ENCODE peak calls at places on chromosomes 12 and 14, in five cellular contexts. A is AG04450, R is heart left ventricle, E is neural progenitor cell, F is lung. Q is an unnamed sample.

GRCh38 chr14:90839024-90839888 is 23.0 kb upstream of the TTC7B start:
- DNase-seq in A (no peak), E (no peak), R (peak; percentile 76), F (no peak), Q (no peak)

GRCh38 chr12:121494093-121494787 is 86.6 kb downstream of the KDM2B start:
- DNase-seq in R (peak; percentile 27), E (peak; percentile 66), F (peak; percentile 38), A (peak; percentile 8), Q (peak; percentile 37)

GRCh38 chr14:55077691-55078151 is 26.3 kb downstream of the MAPK1IP1L start:
- DNase-seq in R (no peak), F (peak; percentile 80), E (peak; percentile 48), A (no peak), Q (no peak)

GRCh38 chr12:53733051-53733812 is 6.0 kb upstream of the CALCOCO1 start:
- DNase-seq in F (no peak), E (no peak), R (no peak), A (no peak), Q (no peak)

GRCh38 chr12:131460516-131460915 is 250.4 kb upstream of the SFSWAP start:
- DNase-seq in A (no peak), E (no peak), F (no peak), R (no peak), Q (no peak)

GRCh38 chr14:100810861-100811461 is 15.0 kb upstream of the MEG3 start:
- DNase-seq in F (no peak), A (no peak), R (no peak), E (no peak), Q (no peak)

GRCh38 chr12:11746940-11747716 is 97.7 kb downstream of the ETV6 start:
- DNase-seq in A (no peak), E (no peak), R (no peak), F (no peak), Q (no peak)

GRCh38 chr12:43776498-43776897 is 17.7 kb downstream of the IRAK4 start:
- DNase-seq in E (peak; percentile 36), R (no peak), F (no peak), A (no peak), Q (no peak)

GRCh38 chr12:125983784-125984510 is 918.7 kb downstream of the AACS start:
- DNase-seq in F (no peak), A (no peak), E (peak; percentile 94), R (no peak), Q (no peak)

GRCh38 chr14:102183922-102184677 is 44.4 kb downstream of the WDR20 start:
- DNase-seq in E (peak; percentile 19), R (no peak), A (no peak), F (no peak), Q (no peak)

GRCh38 chr14:20627337-20628032 is 14.0 kb downstream of the OR6S1 start:
- DNase-seq in A (no peak), F (no peak), E (no peak), R (no peak), Q (no peak)

GRCh38 chr12:34333337-34333736 is 311.0 kb downstream of the ALG10 start:
- DNase-seq in R (no peak), A (no peak), E (no peak), F (no peak), Q (no peak)

GRCh38 chr12:91651728-91652127 is 469.1 kb upstream of the DCN start:
- DNase-seq in R (no peak), A (no peak), E (no peak), F (no peak), Q (no peak)

GRCh38 chr14:54425537-54426274 is 15.5 kb downstream of the CNIH1 start:
- DNase-seq in F (no peak), R (no peak), A (no peak), E (no peak), Q (no peak)

GRCh38 chr14:29442720-29443119 is 484.9 kb downstream of the PRKD1 start:
- DNase-seq in E (no peak), A (no peak), R (no peak), F (no peak), Q (no peak)
- H3K9me3 ChIP-seq in E (no peaks in the 10 kb centered on the region), A (no peaks in the 10 kb centered on the region), R (no peaks in the 10 kb centered on the region), F (no peaks in the 10 kb centered on the region), Q (no peaks in the 10 kb centered on the region)

GRCh38 chr12:89417246-89417977 is 65.1 kb upstream of the DUSP6 start:
- DNase-seq in E (no peak), R (no peak), A (no peak), F (no peak), Q (no peak)
- H3K4me3 ChIP-seq in E (no peak overlapping the region), R (no peak overlapping the region), A (no peak overlapping the region), F (no peak overlapping the region), Q (no peak overlapping the region)

DNA sequence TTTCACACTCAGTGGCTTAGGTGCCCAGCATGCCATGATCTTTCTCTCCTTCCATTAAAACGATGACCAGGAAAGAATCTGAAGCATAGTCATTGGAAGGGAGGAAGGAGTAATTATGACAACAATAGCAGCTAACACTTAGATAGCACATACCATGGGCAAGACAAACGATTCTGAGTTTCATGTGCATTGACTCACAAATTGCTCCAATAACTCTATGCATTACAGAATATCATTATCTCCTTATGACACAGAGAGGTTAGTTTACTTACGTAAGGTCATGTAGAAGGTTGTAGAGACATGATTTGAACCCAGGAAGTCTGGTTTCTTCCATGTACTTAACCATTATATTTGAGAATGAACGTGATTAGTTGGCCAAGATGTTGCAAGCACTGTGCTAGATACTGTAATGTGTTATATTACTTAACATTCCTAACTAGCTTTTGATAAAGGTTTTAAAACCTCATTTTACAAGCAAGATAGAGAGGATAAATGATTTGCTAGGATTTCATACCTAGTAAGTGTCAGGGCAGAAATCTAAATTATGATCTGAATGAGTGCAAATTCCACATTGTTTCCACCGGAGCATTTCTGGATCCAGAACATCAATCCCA is 162.4 kb downstream of the CAND1 start:
- DNase-seq in R (no peak), F (no peak), E (no peak), A (no peak), Q (no peak)
- H3K27ac ChIP-seq in R (peak overlapping the region; percentile 58), F (peak overlapping the region; percentile 49), E (no peak overlapping the region), A (no peak overlapping the region), Q (no peak overlapping the region)

GRCh38 chr14:60648169-60648933 is 926 bp downstream of the SIX1 start:
- DNase-seq in E (peak; percentile 55), F (no peak), A (no peak), R (no peak), Q (no peak)
- H3K9me3 ChIP-seq in E (no peaks in the 10 kb centered on the region), F (peaks cover 6% of the 10 kb centered on the region), A (no peaks in the 10 kb centered on the region), R (no peaks in the 10 kb centered on the region), Q (no peaks in the 10 kb centered on the region)

DNA sequence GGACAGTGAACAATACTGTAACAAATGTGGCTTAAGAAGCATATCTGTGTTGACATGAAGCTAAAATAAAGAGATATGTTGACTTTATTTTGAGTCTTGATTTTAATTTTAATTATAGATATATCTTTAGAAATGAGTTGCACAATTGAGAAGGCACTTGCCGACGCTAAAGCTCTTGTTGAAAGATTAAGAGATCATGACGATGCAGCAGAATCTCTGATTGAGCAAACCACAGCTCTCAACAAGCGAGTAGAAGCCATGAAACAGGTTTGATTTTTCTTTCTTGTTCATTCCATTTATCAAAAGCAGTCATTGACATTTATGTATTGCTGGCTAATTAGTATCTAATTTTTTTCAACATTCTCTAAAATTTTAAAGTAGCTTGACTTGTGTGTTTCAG is 15.8 kb downstream of the FGFR1OP2 start:
- DNase-seq in F (no peak), E (no peak), A (no peak), R (no peak), Q (no peak)
- H3K4me3 ChIP-seq in F (no peak overlapping the region), E (no peak overlapping the region), A (no peak overlapping the region), R (no peak overlapping the region), Q (peak overlapping the region; percentile 42)

DNA sequence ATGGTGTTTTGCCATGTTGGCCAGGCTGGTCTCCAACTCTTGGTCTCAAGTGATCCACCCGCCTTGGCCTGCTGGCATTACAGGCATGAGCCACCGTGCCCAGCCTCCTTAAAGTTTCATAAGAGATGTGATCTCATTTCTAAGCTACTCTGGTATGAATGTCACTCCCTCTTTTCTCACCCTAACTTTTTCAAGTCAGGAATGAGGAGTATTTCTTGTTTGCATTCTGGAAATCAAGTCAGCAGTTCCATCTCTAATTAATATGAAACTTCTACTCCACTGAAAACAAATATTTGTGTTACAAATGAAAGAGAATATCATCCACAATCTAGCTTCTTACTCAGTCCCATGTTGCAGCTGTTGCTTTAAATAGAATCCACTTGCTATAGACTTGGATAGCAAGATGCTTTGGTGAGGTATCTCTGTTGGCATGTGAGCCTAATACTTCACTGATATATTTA is 61.3 kb downstream of the ARF6 start:
- DNase-seq in E (no peak), R (no peak), A (no peak), F (peak; percentile 35), Q (no peak)
- H3K27ac ChIP-seq in E (no peak overlapping the region), R (no peak overlapping the region), A (no peak overlapping the region), F (no peak overlapping the region), Q (no peak overlapping the region)

GRCh38 chr14:49920935-49921334 is 28.1 kb downstream of the ARF6 start:
- DNase-seq in E (no peak), R (no peak), A (no peak), F (no peak), Q (no peak)

GRCh38 chr14:49919825-49920224 is 26.9 kb downstream of the ARF6 start:
- DNase-seq in F (no peak), E (no peak), A (no peak), R (no peak), Q (no peak)

GRCh38 chr14:49923442-49923841 is 30.6 kb downstream of the ARF6 start:
- DNase-seq in F (no peak), E (no peak), A (no peak), R (no peak), Q (no peak)

GRCh38 chr14:49920260-49920659 is 27.4 kb downstream of the ARF6 start:
- DNase-seq in A (no peak), E (no peak), R (no peak), F (no peak), Q (no peak)

DNA sequence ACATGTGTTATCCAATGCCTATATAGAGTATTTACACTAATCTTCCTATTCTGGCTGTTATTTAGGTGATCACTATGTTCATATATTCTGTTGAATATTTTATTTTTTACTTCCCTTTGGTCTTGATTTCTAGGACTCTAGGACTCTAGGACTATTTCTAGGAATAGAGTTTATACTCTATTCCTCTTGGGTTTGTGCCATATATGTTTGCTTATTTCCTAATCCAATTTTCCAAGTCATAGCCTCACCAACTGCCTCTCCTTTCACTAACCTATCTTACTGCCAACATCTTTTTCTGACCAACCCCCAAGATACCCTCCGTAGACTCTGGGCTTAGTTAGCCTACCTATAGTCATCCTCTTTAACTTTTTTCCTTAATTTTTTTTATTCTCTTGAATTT is 28.5 kb downstream of the ARF6 start:
- DNase-seq in R (no peak), E (no peak), A (no peak), F (no peak), Q (no peak)
- H3K9me3 ChIP-seq in R (no peaks in the 10 kb centered on the region), E (no peaks in the 10 kb centered on the region), A (no peaks in the 10 kb centered on the region), F (no peaks in the 10 kb centered on the region), Q (no peaks in the 10 kb centered on the region)